ENCODE peak calls at places on chromosomes 7 and 10, in nine cellular contexts. L, D, Z, N, T, K, W, Q and J are unnamed samples.

GRCh38 chr7:150881189-150881588 is 28.9 kb downstream of the AOC1 start:
- DNase-seq in L (no peak), D (no peak), Z (no peak), N (no peak), T (no peak), K (no peak), W (no peak), Q (no peak), J (no peak)

GRCh38 chr7:75915416-75916156 is 631 bp downstream of the POR start:
- DNase-seq in L (peak; percentile 55), D (peak; percentile 30), Z (peak; percentile 70), N (no peak), T (peak; percentile 32), K (peak; percentile 22), W (no peak), Q (no peak), J (no peak)

GRCh38 chr7:88184848-88185304 is 35.0 kb downstream of the SRI start:
- DNase-seq in L (peak; percentile 78), D (peak; percentile 55), Z (peak; percentile 36), N (no peak), T (peak; percentile 59), K (peak; percentile 12), W (no peak), Q (no peak), J (peak; percentile 30)

GRCh38 chr10:58967551-58968418 is 208.7 kb upstream of the PHYHIPL start:
- DNase-seq in L (no peak), D (no peak), Z (no peak), N (no peak), T (no peak), K (no peak), W (no peak), Q (no peak), J (no peak)

GRCh38 chr7:148825338-148825737 is 58.8 kb downstream of the EZH2 start:
- DNase-seq in L (no peak), D (no peak), Z (no peak), N (no peak), T (no peak), K (no peak), W (no peak), Q (no peak), J (no peak)

GRCh38 chr7:106064836-106065559 is 47.1 kb downstream of the SYPL1 start:
- DNase-seq in L (peak; percentile 99), D (peak; percentile 96), Z (peak; percentile 47), N (no peak), T (peak; percentile 93), K (peak; percentile 88), W (peak; percentile 68), Q (peak; percentile 85), J (peak; percentile 98)

GRCh38 chr7:102064361-102065025 is 222.2 kb upstream of the SH2B2 start:
- DNase-seq in L (peak; percentile 42), D (no peak), Z (peak; percentile 61), N (no peak), T (peak; percentile 58), K (peak; percentile 26), W (no peak), Q (no peak), J (peak; percentile 38)

GRCh38 chr7:79590571-79591274 is 137.3 kb upstream of the MAGI2 start:
- DNase-seq in L (no peak), D (no peak), Z (no peak), N (no peak), T (no peak), K (no peak), W (no peak), Q (no peak), J (no peak)

GRCh38 chr7:101422361-101423195 is 59.9 kb downstream of the COL26A1 start:
- DNase-seq in L (no peak), D (no peak), Z (no peak), N (no peak), T (no peak), K (no peak), W (no peak), Q (no peak), J (no peak)

GRCh38 chr7:131219277-131220041 is 108.2 kb upstream of the MKLN1 start:
- DNase-seq in L (no peak), D (peak; percentile 75), Z (no peak), N (no peak), T (peak; percentile 21), K (no peak), W (peak; percentile 56), Q (no peak), J (no peak)

GRCh38 chr7:20158684-20159083 is 58.5 kb downstream of the MACC1 start:
- DNase-seq in L (peak; percentile 17), D (peak; percentile 80), Z (peak; percentile 49), N (no peak), T (peak; percentile 50), K (peak; percentile 36), W (no peak), Q (no peak), J (no peak)

GRCh38 chr10:122112625-122113160 is 123.7 kb downstream of the TACC2 start:
- DNase-seq in L (peak; percentile 98), D (peak; percentile 95), Z (peak; percentile 62), N (no peak), T (peak; percentile 93), K (peak; percentile 96), W (peak; percentile 65), Q (peak; percentile 87), J (peak; percentile 93)

GRCh38 chr10:122115874-122116273 is 126.9 kb downstream of the TACC2 start:
- DNase-seq in L (no peak), D (no peak), Z (peak; percentile 51), N (no peak), T (no peak), K (no peak), W (no peak), Q (no peak), J (no peak)

GRCh38 chr10:122113161-122113944 is 124.4 kb downstream of the TACC2 start:
- DNase-seq in L (peak; percentile 92), D (peak; percentile 75), Z (peak; percentile 62), N (no peak), T (peak; percentile 76), K (peak; percentile 68), W (peak; percentile 76), Q (peak; percentile 83), J (peak; percentile 76)

GRCh38 chr10:122116331-122116730 is 127.4 kb downstream of the TACC2 start:
- DNase-seq in L (peak; percentile 35), D (peak; percentile 36), Z (peak; percentile 64), N (no peak), T (peak; percentile 74), K (peak; percentile 96), W (no peak), Q (no peak), J (peak; percentile 26)

GRCh38 chr10:122114156-122114747 is 125.3 kb downstream of the TACC2 start:
- DNase-seq in L (peak; percentile 66), D (peak; percentile 43), Z (no peak), N (no peak), T (peak; percentile 42), K (peak; percentile 34), W (peak; percentile 19), Q (peak; percentile 43), J (peak; percentile 10)
- H3K4me3 ChIP-seq in L (peak overlapping the region; percentile 81), D (peak overlapping the region; percentile 80), Z (no peak overlapping the region), N (peak overlapping the region; percentile 80), T (peak overlapping the region; percentile 81), K (peak overlapping the region; percentile 70), W (peak overlapping the region; percentile 49), Q (peak overlapping the region; percentile 59), J (peak overlapping the region; percentile 97)

GRCh38 chr7:92932450-92932849 is 96.1 kb upstream of the CDK6 start:
- DNase-seq in L (no peak), D (no peak), Z (peak; percentile 25), N (no peak), T (no peak), K (no peak), W (no peak), Q (no peak), J (no peak)
- H3K4me3 ChIP-seq in L (no peak overlapping the region), D (no peak overlapping the region), Z (no peak overlapping the region), N (no peak overlapping the region), T (no peak overlapping the region), K (no peak overlapping the region), W (no peak overlapping the region), Q (no peak overlapping the region), J (no peak overlapping the region)

GRCh38 chr10:132570265-132570664 is 32.7 kb downstream of the INPP5A start:
- DNase-seq in L (no peak), D (no peak), Z (no peak), N (no peak), T (no peak), K (no peak), W (no peak), Q (no peak), J (no peak)

GRCh38 chr10:132571565-132572544 is 34.3 kb downstream of the INPP5A start:
- DNase-seq in L (peak; percentile 92), D (peak; percentile 86), Z (peak; percentile 100), N (no peak), T (peak; percentile 97), K (peak; percentile 87), W (no peak), Q (no peak), J (peak; percentile 89)

GRCh38 chr10:132572545-132572937 is 35.0 kb downstream of the INPP5A start:
- DNase-seq in L (peak; percentile 26), D (peak; percentile 62), Z (peak; percentile 74), N (no peak), T (peak; percentile 39), K (peak; percentile 36), W (no peak), Q (no peak), J (peak; percentile 54)

GRCh38 chr10:132574288-132574687 is 36.7 kb downstream of the INPP5A start:
- DNase-seq in L (no peak), D (no peak), Z (no peak), N (no peak), T (no peak), K (no peak), W (no peak), Q (no peak), J (no peak)

DNA sequence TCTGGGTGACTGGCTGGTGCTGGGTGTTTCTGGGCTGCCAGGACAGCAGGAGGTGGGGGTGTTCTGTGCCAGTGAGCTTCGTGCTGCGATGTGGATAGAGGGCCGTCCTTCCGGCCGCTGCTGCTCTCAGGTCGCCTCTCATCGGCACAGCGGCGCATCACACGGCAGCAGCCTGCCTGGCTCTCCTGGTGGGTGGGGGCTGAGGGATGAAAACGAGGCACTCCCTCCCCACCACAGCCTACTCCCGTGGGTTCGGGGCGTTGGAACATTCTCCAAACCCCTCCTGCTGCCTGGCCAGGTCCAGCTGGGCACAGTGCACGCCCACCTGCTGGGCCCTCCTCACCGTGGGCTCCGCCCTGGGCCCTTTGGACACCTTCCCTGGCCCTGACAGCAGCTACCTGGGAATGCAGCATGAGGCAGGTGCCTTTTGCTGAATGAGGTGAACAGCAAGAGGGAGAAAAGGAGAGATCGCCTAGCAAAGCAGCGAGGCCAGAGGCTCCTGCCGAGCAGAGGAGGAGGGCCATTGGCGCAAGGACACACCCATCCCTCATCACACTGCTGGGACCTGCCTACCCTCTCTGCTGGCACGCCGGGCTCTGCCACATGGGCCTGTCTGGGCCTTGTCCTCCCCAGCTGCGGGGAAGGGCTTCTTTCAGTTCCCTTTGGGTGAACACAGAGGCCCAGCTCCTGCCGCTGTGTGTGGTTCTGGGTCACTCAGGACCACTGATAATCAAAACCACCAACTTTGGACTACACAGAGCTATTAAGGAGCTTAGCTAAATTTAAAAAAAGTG is 33.4 kb downstream of the INPP5A start:
- DNase-seq in L (no peak), D (no peak), Z (peak; percentile 61), N (peak; percentile 33), T (no peak), K (no peak), W (no peak), Q (peak; percentile 20), J (no peak)
- H3K4me3 ChIP-seq in L (no peak overlapping the region), D (no peak overlapping the region), Z (no peak overlapping the region), N (peak overlapping the region; percentile 47), T (no peak overlapping the region), K (no peak overlapping the region), W (peak overlapping the region; percentile 6), Q (no peak overlapping the region), J (no peak overlapping the region)

DNA sequence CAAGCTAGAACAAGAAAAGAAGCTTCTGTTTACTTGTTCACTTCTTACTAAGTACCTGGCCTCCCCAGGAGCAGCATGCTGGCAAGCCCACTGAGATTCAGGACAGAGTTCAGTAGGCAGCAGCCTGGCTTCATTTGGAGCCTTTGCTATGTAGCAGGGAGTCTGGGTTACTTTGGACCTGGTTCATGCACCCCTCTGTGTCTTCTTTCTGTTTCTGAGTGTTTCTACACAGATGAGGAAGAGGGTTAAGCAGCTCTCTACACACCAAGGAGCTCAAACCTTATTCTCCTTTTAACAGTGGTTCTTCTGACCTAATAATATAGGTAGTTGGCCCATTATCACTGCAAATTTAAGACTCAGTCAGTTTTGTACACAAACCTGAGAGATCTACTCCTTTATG is 152.9 kb downstream of the ARID5B start:
- DNase-seq in L (no peak), D (no peak), Z (no peak), N (no peak), T (no peak), K (no peak), W (no peak), Q (no peak), J (no peak)
- H3K4me3 ChIP-seq in L (peak overlapping the region; percentile 94), D (peak overlapping the region; percentile 45), Z (no peak overlapping the region), N (peak overlapping the region; percentile 71), T (no peak overlapping the region), K (peak overlapping the region; percentile 31), W (peak overlapping the region; percentile 0), Q (peak overlapping the region; percentile 32), J (no peak overlapping the region)